ENCODE peak calls at places on chromosomes 2 and 18, in nine cellular contexts. One of them, this sample, is unnamed.

GRCh38 chr2:37831081-37831780 is 93.9 kb upstream of the RMDN2 start:
- DNase-seq in IMR-90: no peak
- DNase-seq in naive thymus-derived CD8-positive, alpha-beta T cell: no peak
- DNase-seq in astrocyte of the spinal cord: no peak
- DNase-seq in NCI-H226: no peak
- DNase-seq in retinal pigment epithelial cell: no peak
- DNase-seq in H54: no peak
- DNase-seq in GM23248: no peak
- DNase-seq in lower lobe of right lung: no peak
- DNase-seq in this sample: no peak

GRCh38 chr2:27746325-27746724 is 25.2 kb upstream of the MRPL33 start:
- DNase-seq in IMR-90: no peak
- DNase-seq in naive thymus-derived CD8-positive, alpha-beta T cell: no peak
- DNase-seq in astrocyte of the spinal cord: no peak
- DNase-seq in NCI-H226: no peak
- DNase-seq in retinal pigment epithelial cell: no peak
- DNase-seq in H54: no peak
- DNase-seq in GM23248: no peak
- DNase-seq in lower lobe of right lung: no peak
- DNase-seq in this sample: no peak

GRCh38 chr2:26203906-26204305 is 31.0 kb downstream of the GAREM2 start:
- DNase-seq in IMR-90: no peak
- DNase-seq in naive thymus-derived CD8-positive, alpha-beta T cell: no peak
- DNase-seq in astrocyte of the spinal cord: no peak
- DNase-seq in NCI-H226: no peak
- DNase-seq in retinal pigment epithelial cell: no peak
- DNase-seq in H54: no peak
- DNase-seq in GM23248: no peak
- DNase-seq in lower lobe of right lung: no peak
- DNase-seq in this sample: no peak

GRCh38 chr2:70966681-70967080 is 11.7 kb upstream of the ANKRD53 start:
- DNase-seq in IMR-90: no peak
- DNase-seq in naive thymus-derived CD8-positive, alpha-beta T cell: no peak
- DNase-seq in astrocyte of the spinal cord: no peak
- DNase-seq in NCI-H226: no peak
- DNase-seq in retinal pigment epithelial cell: no peak
- DNase-seq in H54: no peak
- DNase-seq in GM23248: no peak
- DNase-seq in lower lobe of right lung: no peak
- DNase-seq in this sample: no peak

GRCh38 chr2:208311321-208311720 is 45.3 kb downstream of the PIKFYVE start:
- DNase-seq in IMR-90: no peak
- DNase-seq in naive thymus-derived CD8-positive, alpha-beta T cell: no peak
- DNase-seq in astrocyte of the spinal cord: no peak
- DNase-seq in NCI-H226: no peak
- DNase-seq in retinal pigment epithelial cell: no peak
- DNase-seq in H54: no peak
- DNase-seq in GM23248: no peak
- DNase-seq in lower lobe of right lung: no peak
- DNase-seq in this sample: no peak

GRCh38 chr2:187553908-187554703 is at the start of gene TFPI:
- DNase-seq in IMR-90: peak
- DNase-seq in naive thymus-derived CD8-positive, alpha-beta T cell: no peak
- DNase-seq in astrocyte of the spinal cord: peak
- DNase-seq in NCI-H226: no peak
- DNase-seq in retinal pigment epithelial cell: no peak
- DNase-seq in H54: no peak
- DNase-seq in GM23248: peak
- DNase-seq in lower lobe of right lung: no peak
- DNase-seq in this sample: no peak

GRCh38 chr2:197092431-197092830 is 165.9 kb upstream of the PGAP1 start:
- DNase-seq in IMR-90: peak
- DNase-seq in naive thymus-derived CD8-positive, alpha-beta T cell: no peak
- DNase-seq in astrocyte of the spinal cord: peak
- DNase-seq in NCI-H226: peak
- DNase-seq in retinal pigment epithelial cell: no peak
- DNase-seq in H54: no peak
- DNase-seq in GM23248: peak
- DNase-seq in lower lobe of right lung: no peak
- DNase-seq in this sample: no peak

GRCh38 chr2:226893206-226893605 is 57.4 kb downstream of the RHBDD1 start:
- DNase-seq in IMR-90: peak
- DNase-seq in naive thymus-derived CD8-positive, alpha-beta T cell: no peak
- DNase-seq in astrocyte of the spinal cord: no peak
- DNase-seq in NCI-H226: no peak
- DNase-seq in retinal pigment epithelial cell: no peak
- DNase-seq in H54: no peak
- DNase-seq in GM23248: peak
- DNase-seq in lower lobe of right lung: no peak
- DNase-seq in this sample: no peak

GRCh38 chr2:239920616-239921365 is 104.4 kb downstream of the NDUFA10 start:
- DNase-seq in IMR-90: no peak
- DNase-seq in naive thymus-derived CD8-positive, alpha-beta T cell: no peak
- DNase-seq in astrocyte of the spinal cord: no peak
- DNase-seq in NCI-H226: no peak
- DNase-seq in retinal pigment epithelial cell: no peak
- DNase-seq in H54: no peak
- DNase-seq in GM23248: no peak
- DNase-seq in lower lobe of right lung: no peak
- DNase-seq in this sample: no peak

GRCh38 chr2:177282101-177282573 is 17.6 kb upstream of the NFE2L2 start:
- DNase-seq in IMR-90: peak
- DNase-seq in naive thymus-derived CD8-positive, alpha-beta T cell: no peak
- DNase-seq in astrocyte of the spinal cord: peak
- DNase-seq in NCI-H226: no peak
- DNase-seq in retinal pigment epithelial cell: no peak
- DNase-seq in H54: no peak
- DNase-seq in GM23248: peak
- DNase-seq in lower lobe of right lung: no peak
- DNase-seq in this sample: no peak

GRCh38 chr2:148122788-148123187 is 101.9 kb downstream of the MBD5 start:
- DNase-seq in IMR-90: peak
- DNase-seq in naive thymus-derived CD8-positive, alpha-beta T cell: no peak
- DNase-seq in astrocyte of the spinal cord: peak
- DNase-seq in NCI-H226: no peak
- DNase-seq in retinal pigment epithelial cell: no peak
- DNase-seq in H54: no peak
- DNase-seq in GM23248: peak
- DNase-seq in lower lobe of right lung: no peak
- DNase-seq in this sample: no peak

GRCh38 chr2:222358876-222359275 is 60.1 kb upstream of the PAX3 start:
- DNase-seq in IMR-90: no peak
- DNase-seq in naive thymus-derived CD8-positive, alpha-beta T cell: no peak
- DNase-seq in astrocyte of the spinal cord: peak
- DNase-seq in NCI-H226: peak
- DNase-seq in retinal pigment epithelial cell: no peak
- DNase-seq in H54: no peak
- DNase-seq in GM23248: no peak
- DNase-seq in lower lobe of right lung: peak
- DNase-seq in this sample: no peak

GRCh38 chr18:5058768-5059539 is 138.1 kb downstream of the AKAIN1 start:
- DNase-seq in IMR-90: no peak
- DNase-seq in naive thymus-derived CD8-positive, alpha-beta T cell: peak
- DNase-seq in astrocyte of the spinal cord: no peak
- DNase-seq in NCI-H226: no peak
- DNase-seq in retinal pigment epithelial cell: no peak
- DNase-seq in H54: no peak
- DNase-seq in GM23248: peak
- DNase-seq in lower lobe of right lung: no peak
- DNase-seq in this sample: no peak

GRCh38 chr2:53867169-53867568 is 7.4 kb upstream of the GPR75 start:
- DNase-seq in IMR-90: no peak
- DNase-seq in naive thymus-derived CD8-positive, alpha-beta T cell: no peak
- DNase-seq in astrocyte of the spinal cord: no peak
- DNase-seq in NCI-H226: no peak
- DNase-seq in retinal pigment epithelial cell: no peak
- DNase-seq in H54: no peak
- DNase-seq in GM23248: no peak
- DNase-seq in lower lobe of right lung: no peak
- DNase-seq in this sample: no peak

GRCh38 chr2:162073776-162074578 is at the start of gene DPP4:
- DNase-seq in IMR-90: peak
- DNase-seq in naive thymus-derived CD8-positive, alpha-beta T cell: peak
- DNase-seq in astrocyte of the spinal cord: no peak
- DNase-seq in NCI-H226: no peak
- DNase-seq in retinal pigment epithelial cell: no peak
- DNase-seq in H54: no peak
- DNase-seq in GM23248: peak
- DNase-seq in lower lobe of right lung: peak
- DNase-seq in this sample: peak

GRCh38 chr2:200509608-200510433 is at the start of gene KCTD18:
- DNase-seq in IMR-90: peak
- DNase-seq in naive thymus-derived CD8-positive, alpha-beta T cell: peak
- DNase-seq in astrocyte of the spinal cord: peak
- DNase-seq in NCI-H226: peak
- DNase-seq in retinal pigment epithelial cell: peak
- DNase-seq in H54: peak
- DNase-seq in GM23248: peak
- DNase-seq in lower lobe of right lung: peak
- DNase-seq in this sample: peak

GRCh38 chr2:126761981-126762878 is 106.3 kb downstream of the GYPC start:
- DNase-seq in IMR-90: no peak
- DNase-seq in naive thymus-derived CD8-positive, alpha-beta T cell: peak
- DNase-seq in astrocyte of the spinal cord: no peak
- DNase-seq in NCI-H226: no peak
- DNase-seq in retinal pigment epithelial cell: no peak
- DNase-seq in H54: no peak
- DNase-seq in GM23248: no peak
- DNase-seq in lower lobe of right lung: peak
- DNase-seq in this sample: no peak

GRCh38 chr18:3879114-3879835 is 429.3 kb downstream of the TGIF1 start:
- DNase-seq in IMR-90: no peak
- DNase-seq in naive thymus-derived CD8-positive, alpha-beta T cell: no peak
- DNase-seq in astrocyte of the spinal cord: no peak
- DNase-seq in NCI-H226: no peak
- DNase-seq in retinal pigment epithelial cell: no peak
- DNase-seq in H54: no peak
- DNase-seq in GM23248: no peak
- DNase-seq in lower lobe of right lung: no peak
- DNase-seq in this sample: no peak

GRCh38 chr2:84636080-84636971 is 120.0 kb downstream of the DNAH6 start:
- DNase-seq in IMR-90: no peak
- DNase-seq in naive thymus-derived CD8-positive, alpha-beta T cell: no peak
- DNase-seq in astrocyte of the spinal cord: no peak
- DNase-seq in NCI-H226: no peak
- DNase-seq in retinal pigment epithelial cell: no peak
- DNase-seq in H54: no peak
- DNase-seq in GM23248: peak
- DNase-seq in lower lobe of right lung: no peak
- DNase-seq in this sample: no peak

This sample was measured in activated naive CD4-positive, alpha-beta T cell treated with anti-CD3 and anti-CD28 coated beads, Interleukin-2, amount 50 U/mL, for 72 hours.